ENCODE peak calls at places on chromosomes 2 and 18, in seven cellular contexts. R, D, C, J, U, Q and N are unnamed samples. For H3K4me1, the result is how much of the 10 kb centered on the place peaks cover.

GRCh38 chr2:27307545-27308358 is 493 bp downstream of the UCN start:
- DNase-seq in R (no peak), D (no peak), C (no peak), J (no peak), U (no peak), Q (no peak), N (peak)

GRCh38 chr2:190023860-190024259 is 38.7 kb downstream of the MSTN start:
- DNase-seq in R (no peak), D (peak), C (no peak), J (peak), U (no peak), Q (no peak), N (no peak)

GRCh38 chr18:24514439-24514838 is 54.0 kb downstream of the HRH4 start:
- DNase-seq in R (no peak), D (peak), C (no peak), J (peak), U (no peak), Q (no peak), N (no peak)

GRCh38 chr2:9179572-9180201 is 26.9 kb upstream of the ASAP2 start:
- DNase-seq in R (no peak), D (peak), C (peak), J (peak), U (peak), Q (peak), N (peak)

GRCh38 chr2:226073496-226073895 is 674.0 kb downstream of the NYAP2 start:
- DNase-seq in R (no peak), D (no peak), C (no peak), J (no peak), U (no peak), Q (no peak), N (no peak)

GRCh38 chr2:143473206-143473605 is 344.0 kb downstream of the ARHGAP15 start:
- DNase-seq in R (no peak), D (peak), C (no peak), J (no peak), U (no peak), Q (no peak), N (no peak)

GRCh38 chr18:29753379-29753778 is 1289.2 kb downstream of the DSC3 start:
- DNase-seq in R (no peak), D (peak), C (no peak), J (no peak), U (no peak), Q (no peak), N (no peak)

GRCh38 chr2:158192515-158193234 is 91.0 kb downstream of the UPP2 start:
- DNase-seq in R (no peak), D (no peak), C (no peak), J (no peak), U (no peak), Q (no peak), N (no peak)

GRCh38 chr2:23012499-23012898 is 372.5 kb upstream of the KLHL29 start:
- DNase-seq in R (no peak), D (no peak), C (no peak), J (no peak), U (no peak), Q (no peak), N (no peak)

GRCh38 chr2:120988741-120989555 is 253.3 kb downstream of the GLI2 start:
- DNase-seq in R (no peak), D (no peak), C (no peak), J (no peak), U (peak), Q (no peak), N (no peak)

GRCh38 chr2:80312282-80312839 is 7.8 kb upstream of the LRRTM1 start:
- DNase-seq in R (no peak), D (no peak), C (no peak), J (no peak), U (no peak), Q (no peak), N (no peak)

GRCh38 chr2:133504566-133505505 is 63.4 kb downstream of the NCKAP5 start:
- DNase-seq in R (no peak), D (peak), C (no peak), J (no peak), U (peak), Q (no peak), N (peak)

GRCh38 chr2:14752294-14752693 is 119.8 kb downstream of the LRATD1 start:
- DNase-seq in R (no peak), D (no peak), C (no peak), J (no peak), U (no peak), Q (no peak), N (no peak)

GRCh38 chr2:96800762-96801463 is 15.2 kb upstream of the CNNM3 start:
- DNase-seq in R (peak), D (peak), C (peak), J (no peak), U (peak), Q (peak), N (peak)

GRCh38 chr2:37655442-37655841 is 16.0 kb downstream of the CDC42EP3 start:
- DNase-seq in R (no peak), D (no peak), C (no peak), J (no peak), U (no peak), Q (no peak), N (no peak)

GRCh38 chr18:7084080-7084765 is 33.4 kb downstream of the LAMA1 start:
- DNase-seq in R (no peak), D (peak), C (no peak), J (no peak), U (no peak), Q (no peak), N (no peak)

GRCh38 chr2:61220768-61221167 is 58.8 kb downstream of the C2orf74 start:
- DNase-seq in R (no peak), D (peak), C (no peak), J (no peak), U (no peak), Q (no peak), N (no peak)

GRCh38 chr18:62959481-62959880 is 244.1 kb downstream of the PHLPP1 start:
- DNase-seq in R (no peak), D (peak), C (no peak), J (no peak), U (no peak), Q (no peak), N (no peak)

GRCh38 chr18:24786027-24786426 is 325.6 kb downstream of the HRH4 start:
- DNase-seq in R (no peak), D (no peak), C (no peak), J (no peak), U (no peak), Q (no peak), N (no peak)

GRCh38 chr2:28608061-28608828 is 112.4 kb downstream of the PLB1 start:
- DNase-seq in R (no peak), D (no peak), C (no peak), J (no peak), U (no peak), Q (peak), N (no peak)

GRCh38 chr2:158589303-158589702 is 132.6 kb downstream of the PKP4 start:
- DNase-seq in R (no peak), D (no peak), C (no peak), J (no peak), U (no peak), Q (no peak), N (no peak)

GRCh38 chr2:121887513-121888188 is 132.2 kb downstream of the TSN start:
- DNase-seq in R (no peak), D (no peak), C (no peak), J (no peak), U (no peak), Q (no peak), N (no peak)

GRCh38 chr18:31430554-31430953 is 17.0 kb upstream of the DSG3 start:
- DNase-seq in R (no peak), D (no peak), C (no peak), J (no peak), U (no peak), Q (no peak), N (no peak)

GRCh38 chr2:190781604-190782198 is 98.9 kb upstream of the GLS start:
- DNase-seq in R (no peak), D (peak), C (no peak), J (peak), U (no peak), Q (no peak), N (peak)

GRCh38 chr18:49276680-49277079 is 183.8 kb downstream of the DYM start:
- DNase-seq in R (no peak), D (no peak), C (no peak), J (no peak), U (no peak), Q (no peak), N (no peak)

GRCh38 chr18:55102508-55102907 is 143.2 kb upstream of the CCDC68 start:
- DNase-seq in R (no peak), D (no peak), C (no peak), J (no peak), U (no peak), Q (no peak), N (no peak)

GRCh38 chr18:55101458-55101824 is 142.2 kb upstream of the CCDC68 start:
- DNase-seq in R (no peak), D (no peak), C (no peak), J (no peak), U (no peak), Q (no peak), N (no peak)

GRCh38 chr18:55102958-55103456 is 143.7 kb upstream of the CCDC68 start:
- DNase-seq in R (no peak), D (no peak), C (no peak), J (no peak), U (no peak), Q (no peak), N (no peak)

GRCh38 chr18:55097406-55098170 is 138.3 kb upstream of the CCDC68 start:
- DNase-seq in R (no peak), D (no peak), C (no peak), J (no peak), U (no peak), Q (no peak), N (no peak)

DNA sequence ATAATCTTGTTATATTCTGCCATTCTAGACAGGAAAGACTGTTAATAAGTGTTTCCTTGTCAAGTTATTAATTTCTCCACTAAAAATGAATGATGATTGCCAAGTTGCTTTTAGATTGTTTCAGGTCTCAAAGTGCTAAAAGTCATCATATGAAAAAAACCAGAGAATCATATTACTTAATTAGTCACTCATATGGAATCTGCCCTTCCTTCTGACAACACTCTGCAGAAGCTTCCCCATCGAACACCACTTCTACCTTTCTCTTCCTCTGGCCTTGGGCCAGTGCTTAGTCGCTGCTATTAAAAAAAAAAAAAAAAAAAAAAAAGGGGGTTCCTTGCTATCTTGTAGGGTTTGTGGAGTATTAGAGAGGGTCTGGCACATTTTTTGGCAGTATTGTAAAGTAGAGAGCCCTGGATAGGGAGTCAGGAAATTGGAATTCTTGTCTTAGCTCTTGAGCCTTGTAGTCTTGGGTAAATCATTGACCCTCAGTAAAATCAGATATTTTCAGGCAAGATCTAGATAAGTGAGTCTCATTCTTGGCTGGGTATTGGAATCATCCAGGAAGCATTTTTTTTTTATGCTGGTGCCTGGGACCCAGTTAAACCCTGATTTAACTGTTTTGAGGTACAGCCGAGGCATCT is 141.7 kb upstream of the CCDC68 start:
- DNase-seq in R (no peak), D (peak), C (no peak), J (peak), U (no peak), Q (no peak), N (no peak)
- H3K4me3 ChIP-seq in R (no peak), D (no peak), C (no peak), J (no peak), U (no peak), Q (no peak), N (no peak)

GRCh38 chr2:217935245-217935879 is 67.4 kb downstream of the TNS1 start:
- DNase-seq in R (no peak), D (peak), C (peak), J (no peak), U (peak), Q (no peak), N (peak)
- H3K4me1 ChIP-seq in R (half or more), D (half or more), C (under half), J (under half), U (half or more), Q (half or more), N (half or more)

GRCh38 chr2:95275601-95276243 is 1.5 kb downstream of the PROM2 start:
- DNase-seq in R (no peak), D (no peak), C (no peak), J (no peak), U (no peak), Q (peak), N (peak)
- TF ChIP-seq POLR2A in R (no peak), D (no peak), C (no peak), J (no peak), U (no peak), Q (no peak), N (peak)

DNA sequence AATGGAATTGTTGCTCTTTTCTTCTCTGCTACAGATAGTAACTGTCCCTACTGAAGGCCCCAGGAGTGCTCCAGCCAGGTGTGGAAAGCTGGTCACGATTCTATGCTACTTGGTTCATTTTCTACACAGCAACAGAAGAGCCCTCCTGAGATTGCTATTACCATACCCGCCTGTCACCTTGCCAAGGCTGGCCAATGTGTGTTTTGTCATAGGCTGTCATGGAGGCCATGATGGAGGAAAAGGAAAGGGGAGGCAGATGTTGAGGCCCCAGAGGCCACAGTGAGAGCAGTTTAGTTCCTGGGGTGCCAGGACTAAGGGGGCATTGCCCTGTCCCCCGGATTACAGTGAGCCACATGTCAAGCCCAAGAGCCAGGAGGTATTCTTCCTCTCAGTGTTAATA is 952 bp downstream of the ELMOD3 start:
- DNase-seq in R (no peak), D (no peak), C (no peak), J (no peak), U (peak), Q (no peak), N (no peak)
- H3K4me3 ChIP-seq in R (peak), D (peak), C (peak), J (peak), U (peak), Q (peak), N (peak)

DNA sequence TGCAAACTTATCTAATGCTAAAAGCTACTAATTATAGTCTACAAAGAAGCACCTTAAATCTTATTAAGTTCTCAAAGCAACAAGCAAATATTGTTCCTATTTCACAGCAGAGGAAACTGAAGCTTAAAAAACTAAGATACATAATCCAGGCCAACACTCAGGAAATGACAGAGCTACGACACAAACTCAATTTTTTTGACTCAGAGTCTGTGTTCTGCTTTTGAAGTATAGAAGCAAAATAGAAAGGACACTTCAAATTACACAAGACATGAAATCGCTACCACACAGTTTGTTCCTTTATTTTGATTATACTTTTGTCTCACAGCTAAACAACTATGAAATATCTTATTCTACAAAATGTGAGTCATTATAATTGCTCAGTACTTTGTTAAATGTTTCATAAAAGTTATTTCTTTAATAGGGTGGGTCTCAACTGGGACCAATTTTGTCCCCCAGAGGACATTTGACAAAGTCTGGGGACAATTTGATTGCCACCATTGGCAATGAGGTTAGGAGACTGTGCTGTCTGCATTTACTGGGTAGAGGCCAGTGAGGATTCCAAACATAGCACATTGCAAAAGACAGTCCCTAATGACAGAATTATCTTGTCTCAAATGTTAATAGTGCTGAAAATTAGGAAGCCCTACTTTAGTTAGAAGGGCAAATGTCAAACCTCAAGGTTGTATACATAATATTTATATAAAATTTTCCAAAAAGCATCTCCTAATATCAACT is 101.5 kb upstream of the GRB14 start:
- DNase-seq in R (no peak), D (no peak), C (no peak), J (no peak), U (no peak), Q (no peak), N (no peak)
- H3K4me1 ChIP-seq in R (under half), D (under half), C (under half), J (under half), U (under half), Q (under half), N (under half)

DNA sequence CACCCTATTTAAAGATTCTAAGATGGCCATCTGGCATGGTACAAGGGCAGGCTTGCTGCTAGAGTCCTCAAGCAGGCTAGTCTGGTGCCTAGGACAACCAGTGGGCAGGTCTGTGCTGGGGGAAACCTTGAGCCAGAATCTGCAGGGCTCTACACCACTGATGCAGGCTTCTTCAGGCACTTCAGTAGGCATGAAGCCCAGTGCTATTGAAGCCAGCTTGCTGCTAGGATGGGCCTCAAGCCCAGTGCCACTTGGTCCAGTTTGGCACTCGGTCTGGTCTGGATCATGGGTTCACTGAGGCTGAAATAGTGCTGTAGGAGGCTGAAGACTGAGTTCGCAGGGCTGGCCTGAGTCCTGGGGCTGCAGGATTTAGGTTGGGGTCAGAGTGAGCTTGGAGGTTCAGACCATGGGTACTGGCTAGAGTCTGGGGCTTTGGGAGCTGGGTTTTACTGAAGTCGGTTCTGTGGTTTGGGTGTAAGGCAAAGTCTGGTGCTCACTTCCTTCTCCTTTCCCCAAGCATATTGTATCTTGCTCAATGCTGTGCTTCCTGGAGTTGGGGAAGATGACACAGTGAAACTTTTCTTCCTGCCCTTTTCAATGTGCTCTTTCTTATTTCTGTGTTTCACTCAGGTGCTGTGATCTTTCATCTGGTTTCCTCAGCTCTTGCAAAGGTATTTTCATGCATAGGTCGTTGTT is 41.2 kb downstream of the SP100 start:
- DNase-seq in R (no peak), D (no peak), C (no peak), J (no peak), U (no peak), Q (no peak), N (peak)
- TF ChIP-seq POLR2A in R (no peak), D (no peak), C (no peak), J (no peak), U (no peak), Q (no peak), N (no peak)

DNA sequence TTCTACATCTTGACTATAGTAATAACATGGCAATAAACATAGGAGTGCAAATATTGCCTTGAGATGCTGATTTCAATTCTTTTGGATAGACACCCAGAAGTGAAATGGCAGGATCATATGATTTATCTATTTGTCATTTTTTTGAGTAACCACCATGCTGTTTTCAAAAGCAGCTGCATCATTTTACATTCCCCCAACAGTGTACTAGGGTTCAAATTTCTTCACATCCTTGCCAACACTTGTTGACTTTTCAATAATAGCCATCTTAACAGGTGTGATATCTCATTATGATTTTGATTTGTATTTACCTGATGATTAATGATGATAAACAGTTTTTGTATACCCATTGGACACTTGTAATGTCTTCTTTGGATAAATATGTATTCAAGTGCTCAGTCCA is 90.8 kb downstream of the STRADB start:
- DNase-seq in R (no peak), D (no peak), C (no peak), J (no peak), U (no peak), Q (no peak), N (no peak)
- H3K4me3 ChIP-seq in R (no peak), D (no peak), C (no peak), J (no peak), U (no peak), Q (no peak), N (no peak)